ENCODE peak calls at places on chromosomes 4 and X, in six cellular contexts. B is WTC11, E is GM23338, P is K562, R is GM12878, A is HepG2. U is an unnamed sample.

GRCh38 chr4:155426953-155427352 is 50.2 kb upstream of the MAP9 start:
- DNase-seq in P (no peak), R (no peak), A (no peak), E (peak), B (peak), U (peak)

GRCh38 chrX:47191806-47192401 is 1.7 kb upstream of the UBA1 start:
- DNase-seq in E (no peak), R (no peak), A (no peak), B (no peak), P (no peak), U (no peak)

GRCh38 chr4:111773858-111774257 is 371.4 kb upstream of the FAM241A start:
- DNase-seq in A (no peak), P (no peak), R (no peak), E (no peak), B (no peak), U (no peak)

GRCh38 chrX:7214251-7214650 is 66.3 kb upstream of the PUDP start:
- DNase-seq in A (no peak), B (no peak), P (no peak), R (no peak), E (no peak), U (no peak)

GRCh38 chr4:118352843-118353373 is at the start of gene PRSS12:
- DNase-seq in R (no peak), B (peak), E (peak), P (peak), A (peak), U (peak)

GRCh38 chr4:25913056-25913850 is 767 bp upstream of the SMIM20 start:
- DNase-seq in A (no peak), E (peak), R (no peak), P (no peak), B (no peak), U (no peak)

GRCh38 chr4:174423257-174423944 is 98.9 kb downstream of the HPGD start:
- DNase-seq in B (no peak), R (no peak), A (no peak), E (no peak), P (peak), U (no peak)

GRCh38 chr4:152100378-152101201 is 339.8 kb upstream of the GATB start:
- DNase-seq in R (no peak), A (no peak), P (no peak), E (no peak), B (no peak), U (no peak)

GRCh38 chr4:168183717-168184571 is 91.6 kb downstream of the ANXA10 start:
- DNase-seq in B (no peak), R (peak), E (peak), A (peak), P (peak), U (no peak)

GRCh38 chr4:8777320-8778196 is 94.1 kb downstream of the HMX1 start:
- DNase-seq in B (no peak), A (no peak), P (no peak), R (no peak), E (no peak), U (no peak)

GRCh38 chrX:46400530-46400929 is 144.7 kb downstream of the ZNF674 start:
- DNase-seq in A (no peak), E (no peak), P (no peak), B (no peak), R (no peak), U (no peak)

GRCh38 chrX:137052641-137053235 is 18.9 kb upstream of the GPR101 start:
- DNase-seq in R (no peak), B (peak), E (peak), A (no peak), P (no peak), U (no peak)

GRCh38 chr4:46586566-46586965 is 196.6 kb upstream of the GABRA2 start:
- DNase-seq in P (no peak), A (no peak), R (no peak), E (peak), B (peak), U (peak)

GRCh38 chr4:6177587-6178197 is 22.7 kb downstream of the JAKMIP1 start:
- DNase-seq in R (no peak), P (peak), A (no peak), E (peak), B (peak), U (no peak)

GRCh38 chr4:508675-509373 is 9.8 kb downstream of the PIGG start:
- DNase-seq in P (no peak), A (no peak), E (no peak), B (no peak), R (no peak), U (no peak)

DNA sequence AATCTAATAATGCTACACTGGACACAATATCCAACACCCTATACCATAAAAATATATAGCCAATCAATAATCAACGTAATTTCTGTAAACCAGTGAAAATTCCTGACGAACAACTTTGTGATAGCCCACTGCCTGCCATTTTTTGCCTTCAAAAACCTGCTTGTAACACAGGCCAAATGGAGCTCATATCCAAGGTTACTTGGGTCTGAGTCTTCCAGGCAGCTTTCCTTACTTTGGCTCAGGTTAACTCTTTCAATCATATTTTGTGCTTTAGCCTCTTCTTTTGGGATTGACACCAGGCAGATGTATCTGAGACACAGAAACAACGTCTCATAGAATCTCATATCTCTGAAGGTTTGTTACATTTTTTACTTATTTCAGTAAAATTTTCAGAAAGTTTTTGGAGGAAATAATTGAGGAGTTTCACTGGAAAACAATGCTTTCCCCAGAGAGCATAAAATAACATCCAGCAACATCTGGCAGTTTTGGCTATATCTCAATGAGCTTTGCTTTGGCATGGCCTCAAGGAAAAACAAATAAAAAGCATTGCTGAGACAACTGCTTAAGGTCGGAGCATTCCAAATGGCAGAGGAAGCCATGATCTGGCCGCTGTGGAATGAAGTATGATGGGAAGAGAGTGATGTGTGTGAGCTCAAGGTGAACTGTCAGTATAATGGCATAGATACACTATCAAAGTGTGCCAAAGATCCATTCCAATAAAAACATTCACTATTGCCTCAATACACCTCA is 162.9 kb upstream of the SPIN4 start:
- DNase-seq in B (no peak), E (no peak), P (no peak), R (no peak), A (no peak), U (no peak)
- TF ChIP-seq CREB1 in B (no peak), E (no peak), P (no peak), R (no peak), A (no peak), U (no peak)

DNA sequence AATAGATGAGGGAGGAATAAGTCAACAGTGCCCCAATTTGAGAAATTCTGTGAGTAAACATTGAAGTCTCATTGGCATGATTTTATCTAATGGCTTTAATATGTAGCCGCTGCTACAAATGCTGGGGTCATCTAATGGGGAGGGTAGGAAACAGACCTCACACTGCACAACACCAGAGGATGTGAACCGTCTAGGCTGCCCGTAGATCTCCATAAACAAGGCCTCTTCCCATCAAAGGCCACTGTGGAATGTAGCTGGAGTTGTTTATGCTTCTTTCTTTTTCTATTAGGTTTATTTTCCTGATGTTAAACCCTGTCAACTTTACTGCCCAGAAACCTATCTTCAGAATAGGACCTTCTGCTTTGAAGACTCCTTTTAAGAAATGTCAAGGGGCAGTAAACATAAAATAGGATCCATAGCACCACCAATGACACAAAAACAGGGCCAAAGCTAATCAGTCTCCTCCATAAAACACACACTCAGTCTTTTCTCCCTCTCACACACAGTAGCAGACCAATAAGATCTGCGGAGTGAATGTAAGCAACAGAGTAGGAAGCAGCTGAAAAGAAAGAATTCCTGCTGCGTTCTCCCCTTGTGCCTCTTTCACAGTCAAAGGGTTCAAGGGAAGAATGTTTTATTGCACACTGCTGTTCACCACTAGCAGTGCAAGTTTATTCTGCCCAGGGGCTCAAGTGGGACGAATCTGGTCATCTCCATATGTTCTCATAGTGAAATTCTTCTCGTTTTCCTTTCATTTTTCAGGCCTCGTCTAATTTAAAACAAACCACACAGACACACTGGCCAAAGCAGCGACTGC is 72.2 kb downstream of the MAML3 start:
- DNase-seq in P (no peak), A (no peak), E (no peak), R (no peak), B (no peak), U (no peak)
- TF ChIP-seq CREB1 in P (no peak), A (no peak), E (no peak), R (no peak), B (no peak), U (no peak)

GRCh38 chr4:177759714-177760113 is 317.5 kb upstream of the AGA start:
- DNase-seq in B (no peak), E (no peak), P (no peak), R (no peak), A (no peak), U (no peak)
- TF ChIP-seq CREB1 in B (no peak), E (no peak), P (no peak), R (no peak), A (no peak), U (no peak)

GRCh38 chrX:103396660-103397059 is 20.3 kb downstream of the BEX3 start:
- DNase-seq in B (no peak), P (no peak), E (no peak), A (no peak), R (no peak), U (no peak)

GRCh38 chrX:103399744-103400143 is 23.4 kb downstream of the BEX3 start:
- DNase-seq in R (no peak), E (no peak), P (no peak), B (no peak), A (no peak), U (no peak)

GRCh38 chrX:103396186-103396585 is 19.8 kb downstream of the BEX3 start:
- DNase-seq in A (no peak), B (no peak), P (no peak), R (no peak), E (no peak), U (no peak)

GRCh38 chrX:103397707-103398106 is 21.4 kb downstream of the BEX3 start:
- DNase-seq in B (no peak), A (no peak), P (no peak), E (no peak), R (no peak), U (no peak)

GRCh38 chrX:103398321-103398937 is 22.1 kb downstream of the BEX3 start:
- DNase-seq in B (no peak), E (no peak), A (peak), P (peak), R (no peak), U (no peak)
- TF ChIP-seq CREB1 in B (no peak), E (no peak), A (no peak), P (no peak), R (no peak), U (no peak)

GRCh38 chr4:15598644-15599043 is 56.5 kb downstream of the FBXL5 start:
- DNase-seq in P (no peak), A (no peak), R (no peak), B (no peak), E (no peak), U (no peak)
- TF ChIP-seq CREB1 in P (no peak), A (no peak), R (no peak), B (no peak), E (no peak), U (no peak)

DNA sequence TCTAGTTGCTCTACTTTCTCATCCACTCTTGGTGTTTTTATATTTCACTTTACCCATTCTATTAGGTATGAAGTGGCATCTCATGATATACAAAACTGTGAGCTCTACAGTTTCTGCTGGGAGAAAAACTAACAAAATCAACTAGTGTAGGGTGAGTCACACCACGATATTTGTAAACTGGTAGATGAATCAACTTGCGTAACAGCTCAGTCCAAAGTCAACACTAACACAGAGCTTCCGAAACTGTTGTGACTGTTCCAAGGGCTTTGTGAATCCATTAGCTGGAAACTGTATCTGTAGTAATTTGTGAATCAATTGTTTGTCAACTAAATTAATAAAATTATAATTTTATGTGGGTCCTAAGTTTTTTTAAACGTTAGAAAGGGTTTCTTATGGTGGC is 119.8 kb upstream of the TSPAN5 start:
- DNase-seq in R (no peak), A (peak), P (no peak), E (no peak), B (no peak), U (no peak)
- TF ChIP-seq CREB1 in R (no peak), A (no peak), P (no peak), E (no peak), B (no peak), U (no peak)

DNA sequence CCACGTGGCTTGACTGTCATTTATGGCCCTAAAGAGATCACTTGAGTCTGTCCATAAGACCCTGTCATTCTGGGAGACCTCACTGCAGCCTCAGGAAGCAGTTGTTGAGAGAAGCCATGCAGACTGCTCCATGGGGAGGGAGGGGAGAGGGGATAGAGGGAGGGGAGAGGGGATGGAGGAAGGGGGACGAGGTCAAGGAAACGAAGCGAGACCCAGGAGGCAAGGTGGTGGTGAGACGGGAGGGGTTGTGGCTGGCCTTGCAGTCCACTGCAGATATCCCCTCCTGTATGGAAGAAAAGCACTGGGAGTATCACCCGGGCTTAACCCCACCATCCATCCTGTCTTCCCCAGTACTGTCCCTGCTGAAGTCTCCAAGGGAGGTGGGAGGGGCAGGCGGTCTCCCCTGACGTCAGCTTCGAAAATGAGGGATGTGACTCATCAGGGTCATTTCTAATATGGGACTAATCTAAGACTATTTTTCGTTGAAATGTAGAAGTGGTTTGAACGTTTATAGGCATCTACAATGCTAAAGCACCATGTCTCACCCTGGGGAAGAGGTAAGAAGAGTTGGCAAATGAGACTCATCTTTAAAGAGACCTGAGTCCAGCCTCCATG is 5.6 kb downstream of the TMEM255A start:
- DNase-seq in R (no peak), P (peak), B (no peak), E (peak), A (no peak), U (no peak)
- TF ChIP-seq CREB1 in R (no peak), P (no peak), B (no peak), E (no peak), A (peak), U (no peak)

DNA sequence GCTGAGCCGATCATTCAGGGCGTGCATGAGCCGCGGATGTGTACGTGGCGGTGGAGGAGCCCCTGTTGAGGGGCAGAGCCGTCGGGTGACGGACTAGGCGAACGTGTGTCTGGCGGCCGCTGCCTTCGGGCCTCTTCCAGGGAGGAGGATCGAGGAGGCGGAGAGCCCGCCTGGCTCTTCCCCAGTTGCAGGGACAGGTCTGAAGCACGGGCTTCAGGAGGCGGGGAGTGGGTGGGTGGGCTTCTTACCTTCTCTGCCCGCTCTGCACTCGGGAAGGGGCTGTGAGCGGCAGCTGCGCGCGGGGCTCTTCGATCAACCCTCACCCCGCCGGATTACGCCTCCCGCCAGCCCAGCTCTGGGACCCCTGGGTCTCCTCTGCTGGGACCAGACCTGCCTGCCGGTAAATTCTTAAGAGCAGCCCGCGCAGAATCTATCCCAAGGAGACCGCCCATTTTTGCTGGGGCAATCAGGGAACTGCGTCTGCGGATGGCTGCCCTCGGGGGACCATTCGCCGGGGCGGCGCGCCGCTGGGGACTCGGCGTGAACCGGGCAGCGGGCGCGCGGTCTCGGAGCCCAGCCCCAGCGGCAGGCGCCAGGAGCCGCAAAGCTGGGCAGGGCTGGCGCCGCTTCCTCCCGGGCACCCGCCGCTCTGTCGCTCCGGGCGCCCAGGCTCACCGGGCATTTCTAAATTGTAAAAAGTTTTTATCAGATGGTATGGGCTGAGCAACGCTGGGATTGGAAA is 4.9 kb downstream of the PLAC8 start:
- DNase-seq in E (peak), B (peak), R (no peak), A (no peak), P (no peak), U (peak)
- TF ChIP-seq CREB1 in E (no peak), B (no peak), R (no peak), A (no peak), P (no peak), U (no peak)

U was measured in H1.